ENCODE peak calls at places on chromosomes 6 and 20, in ten cellular contexts. K is lower leg skin; X is right lobe of liver; Y is HepG2; J is ovary; D is HCT116; R is upper lobe of right lung; V is CD8-positive, alpha-beta T cell; A is AG10803; W is SK-N-SH. P is an unnamed sample.

GRCh38 chr6:7535498-7535897 is 6.0 kb upstream of the DSP start:
- DNase-seq in W (no peak), X (no peak), R (no peak), Y (no peak), V (no peak), K (no peak), J (no peak), A (peak; percentile 76), D (no peak), P (no peak)

GRCh38 chr20:54091120-54091480 is 20.7 kb upstream of the BCAS1 start:
- DNase-seq in X (no peak), R (no peak), W (no peak), A (no peak), V (no peak), J (no peak), K (no peak), Y (no peak), D (no peak), P (no peak)

GRCh38 chr20:1617055-1617454 is 2.8 kb downstream of the SIRPB1 start:
- DNase-seq in V (no peak), A (no peak), W (no peak), R (no peak), X (no peak), J (no peak), D (no peak), Y (no peak), K (no peak), P (no peak)

GRCh38 chr20:1947535-1947846 is 46.4 kb downstream of the PDYN start:
- DNase-seq in Y (no peak), D (no peak), X (no peak), K (peak; percentile 82), W (no peak), J (no peak), V (no peak), R (no peak), A (no peak), P (no peak)

GRCh38 chr6:32867022-32867477 is 13.1 kb downstream of the PSMB9 start:
- DNase-seq in W (no peak), R (no peak), Y (no peak), K (no peak), A (no peak), J (no peak), D (no peak), V (no peak), X (no peak), P (no peak)

GRCh38 chr20:47662483-47663353 is 122.6 kb downstream of the SULF2 start:
- DNase-seq in V (no peak), K (peak; percentile 62), W (no peak), R (no peak), D (no peak), J (no peak), Y (no peak), X (no peak), A (no peak), P (no peak)

GRCh38 chr6:35240838-35241801 is 18.4 kb upstream of the ZNF76 start:
- DNase-seq in K (peak; percentile 92), W (peak; percentile 84), A (peak; percentile 61), X (peak; percentile 74), D (peak; percentile 38), Y (peak; percentile 59), V (peak; percentile 61), J (peak; percentile 78), R (peak; percentile 87), P (no peak)

GRCh38 chr20:41407617-41408016 is 41.0 kb upstream of the EMILIN3 start:
- DNase-seq in A (no peak), K (no peak), V (no peak), W (no peak), Y (no peak), J (no peak), R (no peak), X (no peak), D (no peak), P (no peak)

GRCh38 chr6:111971866-111972532 is 81.9 kb upstream of the CCN6 start:
- DNase-seq in D (no peak), R (no peak), K (no peak), Y (no peak), X (no peak), A (peak; percentile 37), J (no peak), V (no peak), W (no peak), P (no peak)

GRCh38 chr6:167113935-167114910 is 8.7 kb upstream of the CCR6 start:
- DNase-seq in R (no peak), W (peak; percentile 34), K (no peak), D (no peak), X (no peak), V (no peak), Y (no peak), J (no peak), A (no peak), P (no peak)

GRCh38 chr6:124119591-124119990 is 315.9 kb downstream of the NKAIN2 start:
- DNase-seq in R (no peak), V (no peak), Y (no peak), X (no peak), W (no peak), D (no peak), A (no peak), J (no peak), K (no peak), P (no peak)

GRCh38 chr6:36154286-36154685 is 24.0 kb downstream of the MAPK13 start:
- DNase-seq in K (no peak), V (no peak), R (no peak), D (no peak), J (no peak), W (no peak), A (no peak), X (no peak), Y (no peak), P (no peak)

GRCh38 chr6:110875548-110876169 is 1.1 kb downstream of the AMD1 start:
- DNase-seq in W (peak; percentile 66), R (peak; percentile 86), D (no peak), Y (no peak), A (no peak), K (peak; percentile 93), V (peak; percentile 55), X (peak; percentile 54), J (peak; percentile 68), P (no peak)

GRCh38 chr6:169490830-169491229 is 211.0 kb downstream of the WDR27 start:
- DNase-seq in D (no peak), W (no peak), V (no peak), Y (no peak), K (no peak), X (no peak), A (peak; percentile 38), R (no peak), J (no peak), P (no peak)

GRCh38 chr6:11380549-11380948 is 148.1 kb upstream of the NEDD9 start:
- DNase-seq in R (no peak), D (no peak), K (no peak), V (no peak), A (no peak), W (no peak), X (no peak), J (no peak), Y (no peak), P (no peak)
- H3K4me3 ChIP-seq in R (peak overlapping the region; percentile 45), D (no peak overlapping the region), K (no peak overlapping the region), V (no peak overlapping the region), A (no peak overlapping the region), W (no peak overlapping the region), X (no peak overlapping the region), J (no peak overlapping the region), Y (no peak overlapping the region), P (no peak overlapping the region)

DNA sequence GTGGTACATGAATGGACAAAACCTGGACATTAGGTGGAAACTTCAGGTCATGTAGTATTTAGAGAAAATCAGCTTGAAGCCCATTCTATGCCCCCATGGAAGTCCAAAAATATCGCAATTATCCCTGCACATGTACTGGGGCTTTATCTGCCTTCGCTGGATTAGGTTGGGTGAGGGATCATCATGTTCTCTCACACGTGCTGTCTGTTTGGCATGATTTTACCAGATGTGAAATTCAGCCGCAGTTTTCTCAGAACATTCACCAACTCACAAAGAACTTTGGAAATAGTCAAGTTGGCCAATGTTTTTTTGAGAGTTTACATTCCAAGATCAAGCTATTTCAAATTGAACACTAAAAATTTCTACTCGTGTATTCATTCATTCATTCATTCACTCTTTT is 459.8 kb upstream of the CITED2 start:
- DNase-seq in Y (no peak), J (no peak), R (no peak), A (peak; percentile 73), X (no peak), K (no peak), D (no peak), W (no peak), V (no peak), P (no peak)
- TF ChIP-seq CTCF in Y (no peak), J (no peak), R (no peak), A (no peak), X (no peak), K (no peak), D (no peak), W (no peak), V (no peak), P (no peak)

DNA sequence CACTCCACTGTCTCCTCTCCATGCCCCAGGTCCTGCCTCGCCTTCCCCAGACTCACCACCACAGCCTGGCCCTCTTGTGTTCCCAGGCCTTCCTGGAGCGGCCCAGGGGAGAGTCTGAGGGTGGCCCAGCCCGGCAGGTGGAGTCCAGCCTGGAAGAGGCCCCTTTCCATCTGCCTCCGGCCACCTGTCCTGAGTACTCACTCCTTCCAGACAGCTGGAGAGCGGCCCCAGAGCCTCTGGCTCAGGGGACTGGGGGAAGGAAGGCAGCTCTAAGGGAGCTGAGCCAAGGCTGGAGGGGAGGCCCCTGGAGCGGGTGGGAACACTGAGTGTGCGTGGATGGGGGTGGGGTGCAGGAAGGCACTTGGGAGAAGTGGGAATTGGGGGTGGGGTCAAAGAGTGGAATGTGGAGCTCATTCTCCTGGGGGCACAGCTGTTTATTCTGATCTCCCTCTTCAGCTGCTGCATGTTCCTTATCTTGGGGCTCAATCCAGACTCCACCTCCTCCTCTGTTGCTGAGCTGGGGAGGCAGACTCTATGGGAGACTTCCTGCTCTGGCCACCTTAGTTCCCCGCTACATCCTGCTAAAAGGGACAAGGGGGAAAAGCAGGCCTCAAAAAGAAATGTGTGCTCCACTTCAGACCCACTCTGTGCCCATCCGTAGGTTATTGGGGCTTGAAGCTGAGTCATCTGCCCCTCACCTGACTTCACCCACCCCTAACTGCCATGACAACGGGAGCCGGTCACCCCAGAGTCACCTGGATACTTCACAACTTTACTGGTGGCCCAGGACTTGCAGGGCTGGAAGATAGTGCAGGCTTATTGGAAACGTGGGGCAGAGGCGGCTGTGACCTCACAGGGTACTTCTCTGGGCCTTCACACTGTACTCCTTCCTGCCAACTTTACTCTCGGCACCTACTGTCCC is 19.5 kb upstream of the TAF8 start:
- DNase-seq in J (peak; percentile 46), K (no peak), Y (no peak), R (peak; percentile 73), D (no peak), A (no peak), W (peak; percentile 56), X (no peak), V (no peak), P (no peak)
- H3K4me3 ChIP-seq in J (no peak overlapping the region), K (no peak overlapping the region), Y (no peak overlapping the region), R (no peak overlapping the region), D (no peak overlapping the region), A (no peak overlapping the region), W (no peak overlapping the region), X (no peak overlapping the region), V (peak overlapping the region; percentile 23), P (no peak overlapping the region)

DNA sequence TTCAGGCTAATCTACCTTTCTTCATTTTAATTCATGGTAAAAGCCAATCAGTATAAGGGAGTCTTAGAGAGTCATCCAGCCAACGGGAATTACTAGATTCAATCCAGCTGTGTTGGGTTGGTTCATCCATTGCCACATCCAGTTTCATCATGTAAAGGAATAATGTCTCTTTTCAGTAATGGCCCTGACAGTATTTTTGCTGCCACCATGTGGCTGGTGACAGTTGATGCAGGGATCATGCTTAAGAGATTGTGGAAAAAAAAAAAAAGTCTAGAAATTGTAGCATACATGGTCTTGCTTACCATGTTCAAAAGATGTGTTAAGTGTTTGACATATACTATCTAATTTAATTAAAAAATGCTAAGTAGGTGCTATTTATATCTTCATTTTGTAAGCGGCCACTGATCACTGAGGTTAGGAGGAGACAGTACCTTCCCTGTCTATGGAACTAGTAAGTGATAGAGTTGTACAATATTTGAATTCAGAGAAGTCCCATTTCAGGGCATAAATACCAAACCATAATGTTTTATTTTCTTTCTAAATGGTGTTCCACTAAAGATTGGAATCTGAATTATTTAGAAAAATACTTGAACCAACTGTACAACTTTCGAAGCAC is 135.9 kb downstream of the KHDRBS2 start:
- DNase-seq in R (no peak), A (peak; percentile 30), Y (peak; percentile 72), W (peak; percentile 29), V (no peak), K (no peak), X (no peak), J (no peak), D (peak; percentile 6), P (peak; percentile 1)
- TF ChIP-seq CTCF in R (peak; percentile 63), A (peak; percentile 39), Y (peak; percentile 73), W (peak; percentile 78), V (no peak), K (no peak), X (peak; percentile 71), J (no peak), D (peak; percentile 60), P (peak; percentile 34)

P was measured in HFF-Myc.